ENCODE peak calls at places on chromosomes 12 and 14, in five cellular contexts. A is left ventricle myocardium inferior; O is naive thymus-derived CD4-positive, alpha-beta T cell; Y is WERI-Rb-1; E is ascending aorta. Z is an unnamed sample.

GRCh38 chr14:76424359-76424758 is 48.4 kb downstream of the ESRRB start:
- DNase-seq in Y (peak), E (no peak), A (no peak), O (no peak), Z (no peak)

GRCh38 chr12:80485222-80485987 is 41.4 kb downstream of the PTPRQ start:
- DNase-seq in A (no peak), Y (no peak), E (no peak), O (no peak), Z (no peak)

GRCh38 chr14:101912841-101913240 is 51.5 kb upstream of the DYNC1H1 start:
- DNase-seq in E (no peak), Y (no peak), O (no peak), A (no peak), Z (no peak)

GRCh38 chr14:50311337-50311973 is 574 bp downstream of the L2HGDH start:
- DNase-seq in Y (no peak), O (no peak), E (no peak), A (no peak), Z (no peak)

GRCh38 chr14:75147423-75148071 is 20.7 kb upstream of the NEK9 start:
- DNase-seq in O (no peak), E (peak), Y (no peak), A (peak), Z (peak)

GRCh38 chr14:92503756-92504491 is 9.7 kb upstream of the RIN3 start:
- DNase-seq in Y (no peak), A (no peak), E (no peak), O (no peak), Z (peak)

GRCh38 chr14:49934638-49935037 is 41.8 kb downstream of the ARF6 start:
- DNase-seq in Y (no peak), O (no peak), A (no peak), E (no peak), Z (no peak)

GRCh38 chr14:90777830-90778467 is 38.3 kb downstream of the TTC7B start:
- DNase-seq in O (no peak), Y (no peak), A (no peak), E (no peak), Z (no peak)

GRCh38 chr12:58249610-58250009 is 308.2 kb downstream of the ATP23 start:
- DNase-seq in O (no peak), Y (no peak), A (no peak), E (no peak), Z (no peak)

GRCh38 chr12:109710279-109710746 is 3.3 kb upstream of the FAM222A start:
- DNase-seq in O (no peak), E (no peak), Y (no peak), A (no peak), Z (no peak)

GRCh38 chr14:22978873-22979671 is 3.3 kb downstream of the AJUBA start:
- DNase-seq in Y (no peak), A (no peak), O (no peak), E (no peak), Z (peak)

GRCh38 chr12:113755098-113755497 is 211.0 kb downstream of the RBM19 start:
- DNase-seq in Y (no peak), A (no peak), E (no peak), O (no peak), Z (no peak)

GRCh38 chr12:15157200-15157599 is 64.0 kb downstream of the RERG start:
- DNase-seq in Y (no peak), E (no peak), A (no peak), O (no peak), Z (no peak)
- H3K27ac ChIP-seq in Y (no peak), E (peak), A (peak), O (no peak), Z (no peak)

GRCh38 chr14:72894623-72895378 is 900 bp upstream of the DPF3 start:
- DNase-seq in Y (peak), E (no peak), O (no peak), A (peak), Z (peak)
- H3K4me3 ChIP-seq in Y (peak), E (peak), O (peak), A (peak), Z (peak)

GRCh38 chr14:70654609-70655008 is 12.9 kb downstream of the TTC9 start:
- DNase-seq in A (no peak), Y (no peak), O (no peak), E (no peak), Z (no peak)

GRCh38 chr14:70655110-70655826 is 13.6 kb downstream of the TTC9 start:
- DNase-seq in Y (no peak), A (no peak), E (no peak), O (peak), Z (peak)

GRCh38 chr14:70651522-70651921 is 9.8 kb downstream of the TTC9 start:
- DNase-seq in E (no peak), O (no peak), Y (no peak), A (no peak), Z (no peak)

GRCh38 chr14:70652871-70653270 is 11.2 kb downstream of the TTC9 start:
- DNase-seq in Y (no peak), A (no peak), E (no peak), O (no peak), Z (no peak)

GRCh38 chr14:70653662-70654061 is 11.9 kb downstream of the TTC9 start:
- DNase-seq in Y (no peak), E (no peak), O (no peak), A (no peak), Z (no peak)
- H3K27ac ChIP-seq in Y (no peak), E (no peak), O (peak), A (no peak), Z (no peak)

DNA sequence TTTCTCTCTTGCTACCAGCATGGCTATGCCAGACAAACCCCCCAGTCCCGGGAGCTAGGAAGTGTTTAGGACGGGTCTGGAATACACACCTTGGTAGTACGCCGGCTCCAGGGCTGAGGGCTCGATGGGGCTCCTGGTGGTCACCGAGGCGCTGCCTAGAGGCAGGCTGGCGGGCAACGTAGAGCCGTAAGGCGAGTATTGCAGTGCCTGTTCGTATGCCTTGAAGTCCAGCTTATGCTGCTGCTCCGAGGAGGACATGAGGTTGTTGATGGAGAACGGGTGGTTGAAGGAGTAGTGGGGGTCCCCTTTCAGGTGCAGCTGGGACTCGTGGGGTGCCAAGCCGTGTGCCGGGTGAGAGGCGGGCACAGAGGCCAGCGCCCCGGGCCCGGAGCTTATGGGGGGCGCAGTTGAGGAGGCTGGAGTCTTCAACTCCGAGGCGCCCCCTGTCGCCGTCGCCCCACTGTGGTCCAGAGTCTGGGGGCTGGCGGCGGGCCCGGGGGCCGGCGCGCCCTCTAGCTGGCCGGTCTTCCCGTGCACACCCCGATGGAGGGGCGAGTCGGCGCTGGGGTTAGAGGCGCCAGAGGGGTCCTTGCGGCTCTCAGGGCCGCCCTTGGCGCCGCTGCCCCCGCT is 3.6 kb downstream of the FOXA1 start:
- DNase-seq in A (no peak), Y (no peak), E (no peak), O (no peak), Z (peak)
- H3K4me3 ChIP-seq in A (no peak), Y (no peak), E (no peak), O (no peak), Z (no peak)

GRCh38 chr12:4648099-4648498 is 752 bp downstream of the AKAP3 start:
- DNase-seq in O (no peak), E (no peak), Y (no peak), A (no peak), Z (no peak)
- H3K27ac ChIP-seq in O (peak), E (peak), Y (peak), A (peak), Z (peak)

DNA sequence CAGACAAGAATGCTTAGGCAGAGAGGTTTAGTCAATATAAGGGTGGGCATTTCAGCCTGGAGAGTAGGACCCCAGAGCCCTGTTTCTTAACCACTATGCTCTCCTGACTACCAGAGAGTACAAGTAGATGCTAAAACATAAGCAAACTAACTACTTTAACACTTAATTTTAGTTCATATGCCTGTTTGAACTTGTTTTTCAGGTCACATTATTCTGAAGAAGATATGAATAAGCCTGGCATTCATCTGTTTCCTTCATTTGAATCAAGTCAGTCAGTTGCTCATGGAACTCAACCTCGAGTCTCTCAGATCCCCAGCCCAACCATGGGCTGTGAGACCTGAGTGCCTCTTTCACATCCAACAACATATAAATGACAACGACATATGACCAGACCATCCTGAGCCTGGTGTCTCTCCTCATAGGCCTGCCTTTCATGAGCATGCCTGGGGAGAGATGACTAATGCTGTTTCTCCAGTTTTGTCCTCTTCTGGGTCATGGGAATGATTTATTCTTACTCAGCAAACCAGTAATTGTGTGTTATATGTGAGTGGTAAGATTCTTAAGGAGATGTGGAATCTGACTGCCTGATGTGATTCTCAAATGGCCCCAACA is 251.1 kb upstream of the BTG1 start:
- DNase-seq in O (no peak), E (no peak), A (no peak), Y (no peak), Z (no peak)
- H3K4me3 ChIP-seq in O (no peak), E (no peak), A (no peak), Y (no peak), Z (no peak)

Z was measured in upper lobe of left lung.